ENCODE peak calls at places on chromosomes 5 and 9, in nine cellular contexts. Y is mucosa of gallbladder, J is progenitor cell of endocrine pancreas, T is osteoblast, U is AML-193, G is fibroblast of the aortic adventitia, L is nephron progenitor cell, D is AG04450, R is suprapubic skin. H is an unnamed sample.

GRCh38 chr5:8908055-8908683 is 637.7 kb downstream of the SEMA5A start:
- DNase-seq in J (peak), T (no peak), L (peak), U (no peak), G (peak), Y (no peak), D (no peak), R (no peak), H (no peak)

GRCh38 chr5:15722305-15722704 is 222.3 kb downstream of the FBXL7 start:
- DNase-seq in G (no peak), U (no peak), T (no peak), Y (no peak), R (no peak), L (no peak), J (no peak), D (no peak), H (no peak)

GRCh38 chr5:74316064-74316586 is 324.4 kb downstream of the ENC1 start:
- DNase-seq in L (peak), R (no peak), D (peak), J (no peak), Y (no peak), G (peak), T (peak), U (no peak), H (no peak)

GRCh38 chr9:78601957-78602565 is 305.1 kb downstream of the PSAT1 start:
- DNase-seq in D (no peak), R (no peak), J (no peak), U (peak), Y (peak), G (peak), T (no peak), L (peak), H (no peak)

GRCh38 chr9:108180511-108180910 is 675.3 kb downstream of the ACTL7B start:
- DNase-seq in D (no peak), G (no peak), Y (no peak), T (no peak), J (no peak), L (no peak), U (no peak), R (no peak), H (no peak)

GRCh38 chr9:104740596-104740995 is 6.9 kb upstream of the NIPSNAP3A start:
- DNase-seq in L (no peak), D (no peak), Y (no peak), J (no peak), U (no peak), T (no peak), G (peak), R (no peak), H (no peak)

GRCh38 chr9:137487454-137488329 is 28.6 kb upstream of the NSMF start:
- DNase-seq in T (peak), J (no peak), Y (no peak), G (no peak), D (no peak), L (no peak), U (no peak), R (no peak), H (no peak)

GRCh38 chr5:107248065-107248695 is 422.6 kb downstream of the EFNA5 start:
- DNase-seq in L (peak), R (no peak), Y (peak), T (peak), G (peak), D (no peak), U (peak), J (peak), H (no peak)

GRCh38 chr5:91311697-91312501 is 71.2 kb downstream of the ARRDC3 start:
- DNase-seq in U (peak), J (no peak), D (peak), R (peak), T (peak), G (peak), L (no peak), Y (peak), H (peak)

GRCh38 chr5:1793301-1793740 is 6.3 kb downstream of the MRPL36 start:
- DNase-seq in R (peak), G (peak), Y (no peak), U (no peak), T (peak), J (no peak), L (no peak), D (no peak), H (no peak)

GRCh38 chr9:73039253-73039915 is 86.5 kb upstream of the ALDH1A1 start:
- DNase-seq in D (no peak), G (peak), R (no peak), U (no peak), T (no peak), J (no peak), Y (peak), L (no peak), H (no peak)

GRCh38 chr9:112037281-112038016 is 137.6 kb downstream of the SUSD1 start:
- DNase-seq in T (no peak), U (peak), R (no peak), D (peak), Y (no peak), J (no peak), L (no peak), G (peak), H (peak)

GRCh38 chr5:117486879-117487391 is 912.3 kb upstream of the SEMA6A start:
- DNase-seq in Y (no peak), R (no peak), T (no peak), D (no peak), L (no peak), U (no peak), J (no peak), G (no peak), H (no peak)

GRCh38 chr9:21153688-21154608 is 12.3 kb upstream of the IFNW1 start:
- DNase-seq in R (no peak), Y (no peak), U (peak), T (peak), J (no peak), D (no peak), G (peak), L (peak), H (no peak)

GRCh38 chr9:23855885-23856284 is 29.8 kb upstream of the ELAVL2 start:
- DNase-seq in T (no peak), R (no peak), D (no peak), J (no peak), U (no peak), L (no peak), Y (no peak), G (no peak), H (no peak)

GRCh38 chr9:19431361-19432171 is 22.8 kb downstream of the ACER2 start:
- DNase-seq in L (peak), Y (peak), J (no peak), D (no peak), U (no peak), G (peak), T (no peak), R (no peak), H (no peak)

GRCh38 chr9:136750526-136750925 is 2.2 kb upstream of the LCN6 start:
- DNase-seq in G (no peak), Y (no peak), R (no peak), T (peak), U (no peak), L (no peak), D (no peak), J (no peak), H (no peak)

GRCh38 chr5:51382759-51383493 is at the start of gene ISL1:
- DNase-seq in U (no peak), R (no peak), L (peak), D (no peak), T (peak), Y (peak), J (peak), G (peak), H (no peak)

GRCh38 chr9:73611072-73611471 is 459.4 kb downstream of the ANXA1 start:
- DNase-seq in R (no peak), D (no peak), T (no peak), G (no peak), U (no peak), J (no peak), Y (no peak), L (no peak), H (no peak)

GRCh38 chr5:132747693-132748440 is 641 bp downstream of the CCNI2 start:
- DNase-seq in T (no peak), U (no peak), D (no peak), J (peak), Y (no peak), L (peak), G (no peak), R (no peak), H (peak)

GRCh38 chr9:12681620-12682019 is 11.6 kb upstream of the TYRP1 start:
- DNase-seq in R (no peak), T (no peak), U (no peak), Y (no peak), D (peak), J (no peak), G (no peak), L (no peak), H (no peak)

GRCh38 chr9:19379697-19380046 is 364 bp downstream of the RPS6 start:
- DNase-seq in G (no peak), R (no peak), L (peak), J (peak), D (no peak), Y (peak), T (no peak), U (peak), H (peak)

GRCh38 chr9:113609562-113610318 is 146.2 kb downstream of the RGS3 start:
- DNase-seq in J (peak), T (peak), U (no peak), Y (peak), G (peak), R (peak), D (no peak), L (no peak), H (no peak)

GRCh38 chr5:95283761-95284511 is 958 bp downstream of the MCTP1 start:
- DNase-seq in R (no peak), T (peak), U (peak), D (no peak), J (peak), L (peak), Y (no peak), G (no peak), H (no peak)

GRCh38 chr5:54851449-54851848 is 133.9 kb downstream of the ESM1 start:
- DNase-seq in D (no peak), R (no peak), T (no peak), J (no peak), L (no peak), U (no peak), G (no peak), Y (no peak), H (no peak)

GRCh38 chr5:158546748-158547147 is 553.0 kb downstream of the EBF1 start:
- DNase-seq in T (no peak), L (no peak), R (peak), D (no peak), Y (no peak), J (no peak), G (no peak), U (no peak), H (no peak)

GRCh38 chr5:58921106-58921505 is 338.2 kb downstream of the RAB3C start:
- DNase-seq in J (no peak), G (no peak), U (no peak), Y (no peak), D (no peak), T (no peak), R (no peak), L (no peak), H (no peak)

GRCh38 chr9:95284152-95284551 is 33.4 kb downstream of the FANCC start:
- DNase-seq in J (no peak), Y (no peak), R (no peak), G (peak), D (peak), L (no peak), U (no peak), T (peak), H (no peak)